ENCODE peak calls at places on chromosomes 5 and 9, in ten cellular contexts. Q is kidney, V is choroid plexus epithelial cell, C is fibroblast of pulmonary artery, J is fibroblast of the aortic adventitia, D is tibial nerve, E is OCI-LY7, T is testis, Y is psoas muscle, S is foreskin fibroblast. K is an unnamed sample.

GRCh38 chr5:93062548-93062947 is 518.5 kb downstream of the NR2F1-AS1 start:
- DNase-seq in Q (no peak), V (peak; percentile 58), C (no peak), J (peak; percentile 25), D (no peak), E (no peak), T (no peak), Y (no peak), S (no peak), K (no peak)

GRCh38 chr5:95261369-95262175 is 23.3 kb downstream of the MCTP1 start:
- DNase-seq in Q (no peak), V (peak; percentile 77), C (peak; percentile 67), J (peak; percentile 73), D (peak; percentile 64), E (no peak), T (peak; percentile 32), Y (no peak), S (no peak), K (peak; percentile 21)

GRCh38 chr9:131279196-131279926 is 3.1 kb upstream of the FAM78A start:
- DNase-seq in Q (no peak), V (no peak), C (no peak), J (no peak), D (no peak), E (no peak), T (no peak), Y (peak; percentile 56), S (no peak), K (no peak)

GRCh38 chr5:58641533-58641932 is 58.7 kb downstream of the RAB3C start:
- DNase-seq in Q (no peak), V (peak; percentile 2), C (no peak), J (no peak), D (no peak), E (no peak), T (no peak), Y (no peak), S (no peak), K (no peak)

GRCh38 chr5:68074048-68074632 is 141.4 kb upstream of the PIK3R1 start:
- DNase-seq in Q (no peak), V (no peak), C (peak; percentile 30), J (peak; percentile 12), D (peak; percentile 43), E (no peak), T (peak; percentile 26), Y (no peak), S (peak; percentile 33), K (no peak)

GRCh38 chr9:134870311-134870694 is 10.3 kb upstream of the FCN2 start:
- DNase-seq in Q (no peak), V (no peak), C (no peak), J (no peak), D (no peak), E (no peak), T (peak; percentile 7), Y (no peak), S (no peak), K (no peak)

GRCh38 chr5:166436857-166437256 is 1854.6 kb upstream of the WWC1 start:
- DNase-seq in Q (no peak), V (peak; percentile 3), C (peak; percentile 41), J (no peak), D (no peak), E (no peak), T (no peak), Y (no peak), S (no peak), K (no peak)

GRCh38 chr5:178651046-178651810 is 24.4 kb upstream of the CLK4 start:
- DNase-seq in Q (no peak), V (peak; percentile 97), C (peak; percentile 82), J (peak; percentile 20), D (no peak), E (no peak), T (no peak), Y (no peak), S (peak; percentile 70), K (peak; percentile 41)

GRCh38 chr9:130327781-130328348 is 62.3 kb downstream of the HMCN2 start:
- DNase-seq in Q (peak; percentile 90), V (peak; percentile 25), C (no peak), J (no peak), D (peak; percentile 51), E (no peak), T (no peak), Y (peak; percentile 88), S (peak; percentile 12), K (no peak)

GRCh38 chr5:87400305-87400899 is 12.3 kb downstream of the CCNH start:
- DNase-seq in Q (no peak), V (peak; percentile 72), C (peak; percentile 68), J (peak; percentile 60), D (no peak), E (peak; percentile 63), T (no peak), Y (no peak), S (no peak), K (no peak)

GRCh38 chr5:160269017-160269416 is 39.7 kb downstream of the FABP6 start:
- DNase-seq in Q (peak; percentile 94), V (peak; percentile 86), C (peak; percentile 92), J (peak; percentile 32), D (peak; percentile 75), E (no peak), T (peak; percentile 80), Y (peak; percentile 88), S (peak; percentile 50), K (no peak)

GRCh38 chr9:113502427-113503008 is 39.0 kb downstream of the RGS3 start:
- DNase-seq in Q (no peak), V (no peak), C (no peak), J (no peak), D (no peak), E (no peak), T (no peak), Y (no peak), S (no peak), K (no peak)
- H3K4me3 ChIP-seq in Q (peak overlapping the region; percentile 37), V (no peak overlapping the region), C (peak overlapping the region; percentile 17), J (no peak overlapping the region), D (peak overlapping the region; percentile 34), E (no peak overlapping the region), T (no peak overlapping the region), Y (peak overlapping the region; percentile 58), S (no peak overlapping the region), K (no peak overlapping the region)

GRCh38 chr9:84899326-84899725 is 229.8 kb downstream of the NTRK2 start:
- DNase-seq in Q (no peak), V (no peak), C (no peak), J (no peak), D (no peak), E (no peak), T (no peak), Y (no peak), S (no peak), K (no peak)
- TF ChIP-seq CTCF in Q (no peak), V (no peak), C (no peak), J (no peak), D (no peak), E (no peak), T (no peak), Y (no peak), S (no peak), K (no peak)

GRCh38 chr9:36396985-36397384 is 3.1 kb downstream of the RNF38 start:
- DNase-seq in Q (no peak), V (peak; percentile 33), C (peak; percentile 29), J (no peak), D (no peak), E (no peak), T (no peak), Y (no peak), S (peak; percentile 35), K (no peak)

GRCh38 chr9:36401179-36401740 is 1.2 kb upstream of the RNF38 start:
- DNase-seq in Q (no peak), V (peak; percentile 81), C (peak; percentile 74), J (peak; percentile 62), D (no peak), E (no peak), T (peak; percentile 78), Y (no peak), S (peak; percentile 78), K (no peak)

GRCh38 chr9:36400332-36401178 is 486 bp upstream of the RNF38 start:
- DNase-seq in Q (peak; percentile 96), V (peak; percentile 84), C (peak; percentile 81), J (peak; percentile 72), D (peak; percentile 76), E (peak; percentile 91), T (peak; percentile 89), Y (peak; percentile 94), S (peak; percentile 81), K (no peak)

GRCh38 chr9:36399980-36400331 is at the start of gene RNF38:
- DNase-seq in Q (no peak), V (no peak), C (no peak), J (no peak), D (no peak), E (no peak), T (no peak), Y (no peak), S (no peak), K (no peak)

DNA sequence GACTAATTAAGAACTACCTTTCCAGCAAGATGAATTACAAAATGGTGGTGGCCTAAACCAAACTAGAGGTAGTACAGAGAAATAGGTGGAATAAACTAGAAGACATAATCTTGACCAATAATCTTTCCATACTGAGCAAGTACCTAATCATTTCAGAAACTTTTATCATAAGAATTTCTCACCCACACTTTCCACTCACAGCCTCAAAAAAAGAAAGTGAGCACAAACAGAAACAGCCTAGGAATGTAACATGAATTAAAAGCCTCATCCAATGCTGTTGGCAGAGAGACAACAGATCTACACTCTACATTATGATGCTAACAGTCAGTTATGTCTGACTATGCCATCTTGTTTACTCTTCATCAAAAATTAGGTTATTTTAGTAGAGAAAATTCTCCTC is 1.3 kb downstream of the RNF38 start:
- DNase-seq in Q (no peak), V (peak; percentile 71), C (peak; percentile 43), J (peak; percentile 49), D (no peak), E (no peak), T (no peak), Y (no peak), S (peak; percentile 75), K (no peak)
- H3K4me3 ChIP-seq in Q (no peak overlapping the region), V (no peak overlapping the region), C (peak overlapping the region; percentile 68), J (peak overlapping the region; percentile 16), D (no peak overlapping the region), E (peak overlapping the region; percentile 86), T (no peak overlapping the region), Y (peak overlapping the region; percentile 92), S (peak overlapping the region; percentile 23), K (no peak overlapping the region)

GRCh38 chr5:4479381-4479780 is 660.7 kb upstream of the ADAMTS16 start:
- DNase-seq in Q (no peak), V (no peak), C (no peak), J (no peak), D (no peak), E (no peak), T (no peak), Y (no peak), S (no peak), K (no peak)

DNA sequence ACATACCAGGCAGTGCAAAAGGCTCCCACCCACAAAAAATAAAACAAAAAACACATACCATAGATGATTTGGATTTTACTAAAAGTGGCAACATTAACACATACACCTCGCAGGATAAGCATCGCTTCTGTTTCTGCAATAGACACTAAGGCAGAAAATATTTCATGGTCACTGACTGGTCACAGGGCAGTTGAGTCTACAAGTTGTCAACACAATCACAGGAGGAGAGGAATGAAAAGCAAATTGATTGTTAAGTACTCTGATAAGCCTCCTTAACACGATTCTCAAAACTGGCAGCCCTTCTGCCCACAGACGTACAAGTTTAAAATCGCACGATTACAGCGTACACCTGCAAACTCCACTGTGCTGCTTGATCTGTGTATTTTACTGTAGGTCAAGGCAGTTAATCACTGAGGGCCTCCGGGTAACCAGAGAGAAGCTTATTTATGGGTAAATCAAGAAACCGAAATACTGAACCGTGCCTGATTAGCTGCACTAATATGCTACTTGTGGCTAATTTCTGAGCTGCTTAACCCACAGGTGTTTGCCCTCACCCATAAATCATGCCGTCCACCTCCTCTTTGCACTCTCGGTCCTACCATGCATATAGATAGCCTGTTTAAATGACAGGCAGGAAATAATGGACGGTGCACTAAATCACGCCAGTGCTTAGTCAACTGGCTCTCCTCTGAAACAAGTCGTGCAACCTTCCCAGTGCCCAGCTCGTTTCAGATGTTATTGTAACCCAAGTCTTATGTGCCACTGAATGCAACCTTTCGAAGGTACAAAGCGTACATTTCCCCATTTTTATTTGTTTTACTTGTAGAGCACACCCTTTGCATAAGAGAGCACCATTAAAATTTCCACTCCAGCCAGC is 659.4 kb upstream of the ADAMTS16 start:
- DNase-seq in Q (peak; percentile 69), V (no peak), C (no peak), J (no peak), D (no peak), E (no peak), T (no peak), Y (no peak), S (no peak), K (no peak)
- TF ChIP-seq CTCF in Q (no peak), V (no peak), C (no peak), J (no peak), D (no peak), E (no peak), T (no peak), Y (no peak), S (no peak), K (no peak)

K was measured in AG09309.